ENCODE peak calls at places on chromosome 18, in seven cellular contexts. M, I, J, D, V, T and G are unnamed samples.

GRCh38 chr18:12628706-12629702 is 28.9 kb downstream of the SPIRE1 start:
- DNase-seq in J (peak), M (peak), T (no peak), V (peak), D (no peak), I (no peak), G (no peak)

GRCh38 chr18:37711990-37712389 is 146.4 kb upstream of the CELF4 start:
- DNase-seq in V (no peak), T (no peak), I (no peak), J (no peak), D (no peak), M (no peak), G (no peak)

GRCh38 chr18:55489742-55490055 is 98.3 kb downstream of the TCF4 start:
- DNase-seq in T (no peak), V (peak), D (no peak), I (no peak), M (no peak), J (peak), G (no peak)

GRCh38 chr18:7459851-7460774 is 107.0 kb upstream of the PTPRM start:
- DNase-seq in M (no peak), T (peak), I (peak), D (no peak), V (no peak), J (peak), G (no peak)

GRCh38 chr18:65527879-65528633 is 222.8 kb upstream of the CDH7 start:
- DNase-seq in T (no peak), V (no peak), J (no peak), I (no peak), M (peak), D (no peak), G (no peak)

GRCh38 chr18:24083550-24083949 is 55.3 kb upstream of the CABYR start:
- DNase-seq in V (no peak), T (no peak), D (no peak), J (no peak), M (no peak), I (no peak), G (no peak)

GRCh38 chr18:37698508-37699035 is 133.0 kb upstream of the CELF4 start:
- DNase-seq in M (no peak), J (no peak), T (no peak), V (no peak), I (no peak), D (no peak), G (no peak)

GRCh38 chr18:3593381-3593903 is 143.5 kb downstream of the TGIF1 start:
- DNase-seq in M (peak), D (peak), I (no peak), V (peak), T (no peak), J (peak), G (no peak)

GRCh38 chr18:68843467-68844089 is 45.7 kb downstream of the CCDC102B start:
- DNase-seq in V (peak), T (no peak), I (no peak), J (no peak), D (no peak), M (no peak), G (no peak)

GRCh38 chr18:68436485-68436884 is 278.4 kb downstream of the TMX3 start:
- DNase-seq in M (peak), D (no peak), I (no peak), T (no peak), V (peak), J (peak), G (no peak)

GRCh38 chr18:68714356-68714706 is 577 bp downstream of the TMX3 start:
- DNase-seq in T (no peak), M (peak), V (no peak), I (no peak), J (peak), D (peak), G (no peak)

GRCh38 chr18:2948038-2948437 is 64.9 kb downstream of the LPIN2 start:
- DNase-seq in M (no peak), T (no peak), V (peak), J (peak), D (peak), I (no peak), G (no peak)

GRCh38 chr18:11985532-11985931 is 4.2 kb downstream of the IMPA2 start:
- DNase-seq in J (no peak), V (no peak), M (no peak), D (no peak), I (no peak), T (no peak), G (no peak)

GRCh38 chr18:58272209-58272608 is 228.2 kb downstream of the NEDD4L start:
- DNase-seq in I (no peak), V (no peak), M (no peak), J (no peak), T (no peak), D (no peak), G (no peak)

GRCh38 chr18:4068552-4069158 is 386.5 kb downstream of the DLGAP1 start:
- DNase-seq in T (no peak), D (peak), V (peak), M (peak), J (peak), I (no peak), G (peak)

GRCh38 chr18:76149284-76149683 is 345.8 kb downstream of the ZNF516 start:
- DNase-seq in T (no peak), J (no peak), V (no peak), M (no peak), I (no peak), D (no peak), G (no peak)

GRCh38 chr18:8471373-8471772 is 137.9 kb upstream of the RAB12 start:
- DNase-seq in V (no peak), J (peak), T (no peak), M (no peak), I (no peak), D (no peak), G (no peak)

GRCh38 chr18:21740474-21740723 is 193 bp upstream of the MIB1 start:
- DNase-seq in D (peak), M (no peak), I (no peak), J (peak), V (peak), T (no peak), G (peak)

GRCh38 chr18:50665519-50665918 is 105.6 kb downstream of the MAPK4 start:
- DNase-seq in I (peak), T (peak), D (no peak), M (no peak), J (no peak), V (no peak), G (no peak)

GRCh38 chr18:30481871-30482270 is 560.7 kb downstream of the DSC3 start:
- DNase-seq in J (no peak), M (no peak), D (no peak), I (no peak), V (no peak), T (no peak), G (no peak)

GRCh38 chr18:44811586-44812125 is 131.0 kb downstream of the SETBP1 start:
- DNase-seq in M (no peak), D (no peak), T (no peak), V (no peak), I (no peak), J (no peak), G (no peak)

GRCh38 chr18:66655407-66655806 is 51.5 kb upstream of the CDH19 start:
- DNase-seq in J (no peak), M (no peak), T (no peak), V (no peak), D (no peak), I (no peak), G (no peak)

GRCh38 chr18:46261799-46262198 is 157.6 kb downstream of the HAUS1 start:
- DNase-seq in M (no peak), V (peak), I (no peak), D (no peak), J (peak), T (no peak), G (no peak)

GRCh38 chr18:42959528-42959927 is 156.0 kb downstream of the RIT2 start:
- DNase-seq in T (no peak), M (no peak), D (no peak), I (no peak), J (no peak), V (no peak), G (no peak)

GRCh38 chr18:13910501-13910900 is 4.8 kb downstream of the MC2R start:
- DNase-seq in M (no peak), I (no peak), D (no peak), J (no peak), T (no peak), V (no peak), G (no peak)

GRCh38 chr18:52617931-52618330 is 277.9 kb downstream of the DCC start:
- DNase-seq in I (no peak), V (peak), J (peak), T (no peak), D (no peak), M (no peak), G (no peak)
- H3K27ac ChIP-seq in I (no peak), V (no peak), J (no peak), T (no peak), D (no peak), M (no peak), G (no peak)

GRCh38 chr18:23073996-23074606 is 61.2 kb upstream of the CABLES1 start:
- DNase-seq in V (no peak), J (no peak), T (no peak), M (no peak), I (no peak), D (no peak), G (no peak)

GRCh38 chr18:23069481-23069880 is 65.8 kb upstream of the CABLES1 start:
- DNase-seq in T (no peak), V (no peak), D (no peak), I (no peak), M (no peak), J (no peak), G (no peak)

GRCh38 chr18:23068692-23069305 is 66.5 kb upstream of the CABLES1 start:
- DNase-seq in V (no peak), M (peak), D (no peak), J (no peak), T (no peak), I (no peak), G (no peak)

GRCh38 chr18:23071285-23071684 is 64.0 kb upstream of the CABLES1 start:
- DNase-seq in T (peak), J (peak), V (peak), I (no peak), D (peak), M (no peak), G (no peak)

DNA sequence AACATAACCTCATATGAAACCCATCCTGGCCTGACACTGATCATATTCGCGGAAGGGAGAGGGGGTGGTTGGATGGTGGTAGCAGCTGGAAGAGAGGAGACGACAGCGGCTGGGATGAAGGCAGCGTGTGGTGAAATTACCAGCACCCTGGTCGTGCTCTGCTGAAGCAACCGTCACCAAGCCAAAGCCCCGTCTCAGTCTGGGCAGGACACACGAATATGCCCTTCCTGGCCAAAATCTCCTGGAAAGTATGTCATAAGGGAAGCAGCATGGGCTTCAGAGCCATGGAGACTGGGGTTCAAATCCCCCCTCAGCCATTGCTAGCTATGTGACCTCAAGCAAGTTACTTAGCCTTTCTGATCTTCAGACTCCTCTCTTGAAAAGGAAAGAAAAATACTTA is 63.2 kb upstream of the CABLES1 start:
- DNase-seq in J (no peak), M (no peak), V (no peak), T (no peak), I (no peak), D (no peak), G (no peak)
- H3K4me3 ChIP-seq in J (no peak), M (no peak), V (no peak), T (no peak), I (no peak), D (no peak), G (no peak)

DNA sequence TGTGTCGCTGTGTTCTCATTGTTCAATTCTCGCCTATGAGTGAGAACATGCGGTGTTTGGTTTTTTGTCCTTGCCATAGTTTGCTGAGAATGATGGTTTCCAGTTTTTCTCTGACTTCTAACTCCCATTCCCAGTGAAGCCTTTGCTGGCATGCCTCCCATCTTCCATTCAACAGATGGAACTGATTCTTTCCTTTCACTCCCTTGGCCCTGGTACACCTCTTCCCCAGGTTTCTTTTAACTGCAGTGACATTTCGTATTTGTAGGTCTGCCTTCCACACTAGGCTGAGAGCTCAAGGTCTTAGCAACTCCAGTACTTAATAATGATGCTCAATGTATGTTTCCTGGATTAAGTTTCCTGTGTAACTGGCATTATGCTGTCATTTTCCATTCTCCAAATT is 48.5 kb downstream of the GAREM1 start:
- DNase-seq in T (no peak), I (no peak), D (no peak), J (no peak), M (no peak), V (no peak), G (no peak)
- H3K27ac ChIP-seq in T (peak), I (no peak), D (no peak), J (no peak), M (no peak), V (no peak), G (no peak)

GRCh38 chr18:35343936-35344735 is at the start of gene ZNF24:
- DNase-seq in V (peak), J (peak), T (peak), D (peak), M (peak), I (peak), G (peak)
- H3K4me3 ChIP-seq in V (peak), J (peak), T (peak), D (peak), M (peak), I (peak), G (peak)

GRCh38 chr18:41324020-41324791 is 630.8 kb upstream of the PIK3C3 start:
- DNase-seq in J (peak), T (no peak), M (no peak), D (no peak), I (no peak), V (peak), G (no peak)
- H3K27ac ChIP-seq in J (no peak), T (no peak), M (no peak), D (no peak), I (no peak), V (no peak), G (no peak)

GRCh38 chr18:59885579-59886163 is 14.1 kb upstream of the PMAIP1 start:
- DNase-seq in T (no peak), D (no peak), I (no peak), J (peak), M (peak), V (peak), G (no peak)
- H3K4me3 ChIP-seq in T (no peak), D (no peak), I (no peak), J (no peak), M (no peak), V (no peak), G (peak)

DNA sequence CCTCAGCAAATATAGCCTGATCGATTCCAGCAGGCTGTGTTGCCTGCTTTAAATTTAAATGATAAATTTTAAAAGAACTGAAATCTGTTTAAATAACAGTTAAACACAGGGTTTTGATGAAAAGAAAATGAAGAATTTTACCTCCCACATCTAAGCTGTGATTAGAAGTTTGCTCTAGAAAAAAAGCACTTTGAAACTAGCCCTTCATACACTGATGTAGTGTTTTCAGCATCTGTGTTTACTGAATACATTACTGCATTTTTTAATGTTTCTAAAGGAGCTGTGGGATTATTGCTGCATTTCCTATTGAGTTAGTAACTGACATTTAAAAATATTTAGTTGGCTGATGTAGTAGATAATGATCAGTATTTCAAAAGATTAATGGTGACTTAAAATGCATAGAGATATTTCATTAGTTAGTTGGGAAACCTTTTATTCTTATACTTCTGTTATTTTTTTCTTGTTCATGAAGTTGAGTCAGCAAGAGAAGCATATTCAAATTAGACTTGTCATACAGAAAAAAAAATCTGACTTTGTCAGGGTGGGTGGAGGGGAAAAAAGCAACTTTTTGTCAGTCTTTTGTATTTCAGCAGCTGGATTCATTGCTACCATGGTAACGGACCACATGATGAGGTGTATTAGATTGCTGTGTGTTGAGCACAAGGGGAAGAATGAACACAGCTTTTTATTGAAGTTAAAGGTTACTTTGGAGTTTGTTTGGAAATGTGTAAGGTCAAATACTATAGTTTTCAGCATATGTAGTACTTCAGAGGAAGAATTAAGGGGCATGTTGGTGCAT is at the start of gene DTNA:
- DNase-seq in M (peak), V (peak), I (no peak), T (no peak), D (no peak), J (peak), G (no peak)
- H3K27ac ChIP-seq in M (peak), V (peak), I (peak), T (peak), D (no peak), J (peak), G (no peak)

GRCh38 chr18:963276-963675 is 58.6 kb downstream of the ADCYAP1 start:
- DNase-seq in D (no peak), J (no peak), T (no peak), I (no peak), M (no peak), V (no peak), G (no peak)

GRCh38 chr18:966095-967036 is 61.7 kb downstream of the ADCYAP1 start:
- DNase-seq in M (no peak), J (no peak), I (no peak), D (no peak), V (no peak), T (no peak), G (no peak)

GRCh38 chr18:957829-958228 is 53.2 kb downstream of the ADCYAP1 start:
- DNase-seq in M (no peak), I (no peak), J (no peak), V (no peak), D (no peak), T (no peak), G (no peak)

GRCh38 chr18:959854-960253 is 55.2 kb downstream of the ADCYAP1 start:
- DNase-seq in D (no peak), M (no peak), V (no peak), I (no peak), J (peak), T (no peak), G (no peak)

DNA sequence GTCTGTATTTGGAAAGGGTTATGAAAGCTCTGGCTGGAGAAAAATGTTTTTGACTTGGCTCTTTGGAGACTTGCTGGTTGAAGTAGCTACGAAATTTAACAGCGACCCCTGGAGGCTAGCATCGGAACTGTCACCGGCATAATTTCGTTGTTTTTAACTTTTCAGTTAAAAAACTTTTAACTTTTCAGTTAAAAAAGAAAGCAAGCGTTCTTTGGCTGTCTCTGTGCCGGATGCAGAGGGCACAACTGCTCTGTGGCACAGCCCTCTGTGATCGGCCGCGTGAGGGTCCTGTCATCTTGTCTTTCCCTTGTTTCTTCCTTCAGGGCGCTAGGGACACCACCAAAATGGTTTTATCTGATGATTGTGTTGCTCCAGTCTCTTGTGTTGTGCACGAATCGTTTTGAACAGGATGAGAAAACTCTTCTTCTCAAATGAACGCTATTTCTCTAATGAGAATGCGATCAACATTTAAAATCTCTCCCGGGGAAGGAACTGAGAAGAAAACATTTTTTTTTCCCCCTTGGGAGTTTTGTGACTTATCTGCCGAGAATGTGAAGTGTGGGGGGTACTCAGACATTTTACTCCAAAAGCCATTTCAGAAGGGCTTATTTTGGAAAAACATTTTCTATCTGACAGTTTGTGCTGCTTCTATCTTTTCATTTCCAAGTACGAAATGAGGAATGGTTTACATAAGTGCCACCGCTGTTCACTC is 57.1 kb downstream of the ADCYAP1 start:
- DNase-seq in V (peak), M (peak), D (no peak), J (peak), I (no peak), T (peak), G (no peak)
- H3K4me3 ChIP-seq in V (peak), M (no peak), D (no peak), J (peak), I (peak), T (no peak), G (peak)

DNA sequence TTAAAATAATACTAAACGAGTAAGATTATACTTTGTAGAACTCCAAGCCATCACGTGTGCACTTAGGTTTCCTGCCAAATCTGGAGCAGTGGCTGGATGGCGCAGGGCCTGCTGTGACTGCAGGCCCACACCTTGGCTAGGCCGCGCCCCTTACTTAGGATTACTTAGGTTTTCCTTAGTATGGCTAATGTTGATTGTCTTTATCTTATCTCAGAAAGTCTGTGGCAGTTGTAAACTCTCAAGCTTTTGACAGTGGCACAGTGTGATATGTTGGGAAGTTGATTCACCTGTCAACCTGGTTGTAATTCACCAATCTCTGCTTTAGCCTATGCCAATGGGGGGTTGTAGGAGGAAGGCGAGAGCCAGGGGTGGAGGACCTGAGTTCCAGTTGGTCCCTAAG is 208.4 kb downstream of the ZNF407 start:
- DNase-seq in T (no peak), D (no peak), M (no peak), I (no peak), J (no peak), V (no peak), G (no peak)
- H3K27ac ChIP-seq in T (no peak), D (no peak), M (no peak), I (no peak), J (peak), V (peak), G (peak)